ENCODE peak calls at places on chromosomes 16 and 17, in five cellular contexts. H is hippocampal formation; N is foreskin fibroblast; R is activated naive CD8-positive, alpha-beta T cell treated with anti-CD3 and anti-CD28 coated beads, Interleukin-2, amount 50 U/mL, for 24 hours; Z is DMS 273 treated with DMSO at 0.1 percent for 48 hours. C is an unnamed sample.

GRCh38 chr17:78933025-78933958 is 8.1 kb upstream of the TIMP2 start:
- DNase-seq in Z (peak; percentile 43), H (no peak), R (peak; percentile 36), N (peak; percentile 98), C (no peak)

GRCh38 chr17:45030733-45031132 is 20.7 kb downstream of the DCAKD start:
- DNase-seq in R (no peak), H (no peak), Z (no peak), N (no peak), C (no peak)

GRCh38 chr16:1981972-1982574 is 804 bp upstream of the NOXO1 start:
- DNase-seq in N (no peak), R (no peak), Z (peak; percentile 38), H (no peak), C (no peak)

GRCh38 chr17:38660097-38661026 is 14.4 kb downstream of the EPOP start:
- DNase-seq in N (no peak), Z (no peak), R (no peak), H (no peak), C (no peak)

GRCh38 chr16:89115216-89115949 is 21.7 kb downstream of the ACSF3 start:
- DNase-seq in R (peak; percentile 77), H (peak; percentile 5), Z (no peak), N (no peak), C (peak; percentile 65)

GRCh38 chr17:16943541-16944333 is 28.2 kb downstream of the TNFRSF13B start:
- DNase-seq in H (no peak), R (no peak), N (no peak), Z (no peak), C (no peak)

GRCh38 chr16:77043076-77043475 is 147.9 kb upstream of the MON1B start:
- DNase-seq in R (no peak), Z (no peak), N (peak; percentile 2), H (no peak), C (no peak)

GRCh38 chr17:78240012-78240655 is 8.7 kb downstream of the TMEM235 start:
- DNase-seq in H (no peak), Z (no peak), R (no peak), N (no peak), C (no peak)

GRCh38 chr17:18246880-18247612 is 11.5 kb downstream of the FLII start:
- DNase-seq in Z (no peak), N (peak; percentile 82), R (peak; percentile 47), H (no peak), C (peak; percentile 89)

GRCh38 chr17:78387982-78388941 is 9.8 kb downstream of the PGS1 start:
- DNase-seq in H (peak; percentile 30), Z (no peak), R (no peak), N (peak; percentile 55), C (no peak)

GRCh38 chr16:66247516-66248089 is 118.9 kb upstream of the CDH5 start:
- DNase-seq in R (no peak), H (no peak), Z (no peak), N (peak; percentile 72), C (no peak)

GRCh38 chr17:78629436-78629995 is 52.3 kb upstream of the DNAH17 start:
- DNase-seq in H (no peak), N (no peak), R (no peak), Z (no peak), C (no peak)

C was measured in K562.